ENCODE peak calls at places on chromosomes 4 and X, in six cellular contexts. One of them, this sample, is unnamed.

GRCh38 chrX:49695276-49696180 is at the start of gene PAGE1:
- DNase-seq in OCI-LY7: no peak
- DNase-seq in fibroblast of lung: no peak
- DNase-seq in PC-3: no peak
- DNase-seq in WERI-Rb-1: no peak
- DNase-seq in HCT116: no peak
- DNase-seq in this sample: no peak

GRCh38 chr4:166724369-166724768 is 509.9 kb downstream of the SPOCK3 start:
- DNase-seq in OCI-LY7: no peak
- DNase-seq in fibroblast of lung: no peak
- DNase-seq in HCT116: no peak
- DNase-seq in WERI-Rb-1: no peak
- DNase-seq in PC-3: peak
- DNase-seq in this sample: no peak

GRCh38 chr4:88147799-88148217 is 10.6 kb downstream of the ABCG2 start:
- DNase-seq in HCT116: no peak
- DNase-seq in PC-3: peak
- DNase-seq in fibroblast of lung: no peak
- DNase-seq in OCI-LY7: no peak
- DNase-seq in WERI-Rb-1: no peak
- DNase-seq in this sample: no peak

GRCh38 chr4:145954924-145955339 is 16.3 kb upstream of the ZNF827 start:
- DNase-seq in OCI-LY7: no peak
- DNase-seq in WERI-Rb-1: no peak
- DNase-seq in fibroblast of lung: peak
- DNase-seq in PC-3: peak
- DNase-seq in HCT116: peak
- DNase-seq in this sample: peak

GRCh38 chr4:60133414-60133813 is 1066.7 kb upstream of the ADGRL3 start:
- DNase-seq in OCI-LY7: no peak
- DNase-seq in HCT116: no peak
- DNase-seq in fibroblast of lung: peak
- DNase-seq in PC-3: peak
- DNase-seq in WERI-Rb-1: no peak
- DNase-seq in this sample: no peak

GRCh38 chrX:22389544-22390243 is 117.0 kb downstream of the CBLL2 start:
- DNase-seq in PC-3: peak
- DNase-seq in WERI-Rb-1: no peak
- DNase-seq in HCT116: no peak
- DNase-seq in OCI-LY7: no peak
- DNase-seq in fibroblast of lung: peak
- DNase-seq in this sample: peak

GRCh38 chrX:9873952-9874351 is 87.7 kb downstream of the SHROOM2 start:
- DNase-seq in PC-3: peak
- DNase-seq in OCI-LY7: peak
- DNase-seq in fibroblast of lung: no peak
- DNase-seq in WERI-Rb-1: peak
- DNase-seq in HCT116: peak
- DNase-seq in this sample: no peak

GRCh38 chr4:185352741-185353140 is 43.0 kb downstream of the LRP2BP start:
- DNase-seq in PC-3: no peak
- DNase-seq in WERI-Rb-1: no peak
- DNase-seq in fibroblast of lung: no peak
- DNase-seq in OCI-LY7: peak
- DNase-seq in HCT116: no peak
- DNase-seq in this sample: no peak

GRCh38 chr4:16582526-16582925 is 315.9 kb downstream of the LDB2 start:
- DNase-seq in OCI-LY7: no peak
- DNase-seq in HCT116: no peak
- DNase-seq in WERI-Rb-1: peak
- DNase-seq in fibroblast of lung: no peak
- DNase-seq in PC-3: no peak
- DNase-seq in this sample: no peak
- TF ChIP-seq CTCF in OCI-LY7: peak
- TF ChIP-seq CTCF in HCT116: peak
- TF ChIP-seq CTCF in WERI-Rb-1: peak
- TF ChIP-seq CTCF in fibroblast of lung: peak
- TF ChIP-seq CTCF in PC-3: peak
- TF ChIP-seq CTCF in this sample: no peak

DNA sequence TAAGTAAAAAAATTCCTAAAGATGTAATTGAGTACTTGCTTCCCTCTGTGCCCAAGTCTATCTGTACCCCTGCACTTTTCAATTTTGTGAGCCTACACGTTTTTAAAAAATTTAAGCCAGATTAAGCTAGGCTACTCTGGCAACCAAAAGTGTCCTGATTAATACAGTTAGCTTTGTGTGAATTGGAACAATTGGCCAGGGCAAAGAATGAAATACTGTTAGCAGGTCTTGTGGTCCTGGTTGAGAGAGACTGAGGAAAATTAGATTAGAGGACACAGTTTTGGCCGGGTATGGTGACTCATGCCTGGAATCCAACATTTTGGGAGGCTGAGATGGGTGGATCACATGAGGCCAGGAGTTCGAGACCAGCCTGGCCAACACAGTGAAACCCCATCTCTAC is 293.3 kb downstream of the RAPGEF2 start:
- DNase-seq in PC-3: no peak
- DNase-seq in HCT116: no peak
- DNase-seq in OCI-LY7: no peak
- DNase-seq in WERI-Rb-1: no peak
- DNase-seq in fibroblast of lung: no peak
- DNase-seq in this sample: no peak
- H3K4me3 ChIP-seq in PC-3: no peak
- H3K4me3 ChIP-seq in HCT116: no peak
- H3K4me3 ChIP-seq in OCI-LY7: no peak
- H3K4me3 ChIP-seq in WERI-Rb-1: no peak
- H3K4me3 ChIP-seq in fibroblast of lung: no peak
- H3K4me3 ChIP-seq in this sample: no peak

GRCh38 chr4:140250989-140251552 is 97.1 kb upstream of the MAML3 start:
- DNase-seq in OCI-LY7: no peak
- DNase-seq in PC-3: no peak
- DNase-seq in fibroblast of lung: no peak
- DNase-seq in HCT116: no peak
- DNase-seq in WERI-Rb-1: no peak
- DNase-seq in this sample: no peak

GRCh38 chr4:140249351-140249750 is 95.4 kb upstream of the MAML3 start:
- DNase-seq in OCI-LY7: peak
- DNase-seq in HCT116: no peak
- DNase-seq in WERI-Rb-1: no peak
- DNase-seq in PC-3: peak
- DNase-seq in fibroblast of lung: no peak
- DNase-seq in this sample: peak

GRCh38 chr4:140244328-140244727 is 90.3 kb upstream of the MAML3 start:
- DNase-seq in WERI-Rb-1: no peak
- DNase-seq in OCI-LY7: no peak
- DNase-seq in fibroblast of lung: no peak
- DNase-seq in HCT116: no peak
- DNase-seq in PC-3: no peak
- DNase-seq in this sample: no peak

GRCh38 chr4:140246216-140246615 is 92.2 kb upstream of the MAML3 start:
- DNase-seq in OCI-LY7: no peak
- DNase-seq in PC-3: no peak
- DNase-seq in WERI-Rb-1: no peak
- DNase-seq in HCT116: no peak
- DNase-seq in fibroblast of lung: no peak
- DNase-seq in this sample: no peak

DNA sequence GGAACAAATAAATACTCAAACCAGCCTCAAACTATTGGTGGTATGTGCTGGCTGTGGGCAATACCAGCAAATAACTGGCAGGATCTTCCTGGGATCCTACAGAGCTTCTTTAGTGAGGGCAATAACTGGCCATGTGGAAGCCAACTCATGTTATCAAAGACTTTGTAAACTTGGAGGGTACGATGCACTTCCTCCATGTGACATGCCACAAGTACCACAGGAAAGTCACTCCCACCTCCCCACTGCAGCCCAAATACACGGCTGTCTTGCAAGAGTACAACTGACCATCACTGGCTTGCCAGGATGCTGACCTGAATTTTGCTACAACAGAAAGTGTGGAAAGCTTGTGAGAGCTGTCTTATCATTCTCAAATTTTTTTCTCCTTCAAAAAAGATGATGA is 93.3 kb upstream of the MAML3 start:
- DNase-seq in HCT116: no peak
- DNase-seq in OCI-LY7: no peak
- DNase-seq in PC-3: no peak
- DNase-seq in fibroblast of lung: no peak
- DNase-seq in WERI-Rb-1: no peak
- DNase-seq in this sample: no peak
- TF ChIP-seq CTCF in HCT116: no peak
- TF ChIP-seq CTCF in OCI-LY7: no peak
- TF ChIP-seq CTCF in PC-3: no peak
- TF ChIP-seq CTCF in fibroblast of lung: no peak
- TF ChIP-seq CTCF in WERI-Rb-1: no peak
- TF ChIP-seq CTCF in this sample: no peak

GRCh38 chrX:13692771-13693231 is 3.9 kb downstream of the RAB9A start:
- DNase-seq in OCI-LY7: no peak
- DNase-seq in WERI-Rb-1: no peak
- DNase-seq in PC-3: no peak
- DNase-seq in fibroblast of lung: peak
- DNase-seq in HCT116: peak
- DNase-seq in this sample: no peak

GRCh38 chrX:13694359-13694758 is 5.4 kb downstream of the RAB9A start:
- DNase-seq in fibroblast of lung: peak
- DNase-seq in PC-3: no peak
- DNase-seq in OCI-LY7: no peak
- DNase-seq in WERI-Rb-1: no peak
- DNase-seq in HCT116: no peak
- DNase-seq in this sample: peak

GRCh38 chrX:13691845-13692334 is 3.0 kb downstream of the RAB9A start:
- DNase-seq in HCT116: no peak
- DNase-seq in OCI-LY7: peak
- DNase-seq in PC-3: no peak
- DNase-seq in WERI-Rb-1: no peak
- DNase-seq in fibroblast of lung: peak
- DNase-seq in this sample: no peak

GRCh38 chrX:13694983-13695382 is 6.1 kb downstream of the RAB9A start:
- DNase-seq in HCT116: no peak
- DNase-seq in PC-3: no peak
- DNase-seq in WERI-Rb-1: no peak
- DNase-seq in fibroblast of lung: no peak
- DNase-seq in OCI-LY7: no peak
- DNase-seq in this sample: no peak

DNA sequence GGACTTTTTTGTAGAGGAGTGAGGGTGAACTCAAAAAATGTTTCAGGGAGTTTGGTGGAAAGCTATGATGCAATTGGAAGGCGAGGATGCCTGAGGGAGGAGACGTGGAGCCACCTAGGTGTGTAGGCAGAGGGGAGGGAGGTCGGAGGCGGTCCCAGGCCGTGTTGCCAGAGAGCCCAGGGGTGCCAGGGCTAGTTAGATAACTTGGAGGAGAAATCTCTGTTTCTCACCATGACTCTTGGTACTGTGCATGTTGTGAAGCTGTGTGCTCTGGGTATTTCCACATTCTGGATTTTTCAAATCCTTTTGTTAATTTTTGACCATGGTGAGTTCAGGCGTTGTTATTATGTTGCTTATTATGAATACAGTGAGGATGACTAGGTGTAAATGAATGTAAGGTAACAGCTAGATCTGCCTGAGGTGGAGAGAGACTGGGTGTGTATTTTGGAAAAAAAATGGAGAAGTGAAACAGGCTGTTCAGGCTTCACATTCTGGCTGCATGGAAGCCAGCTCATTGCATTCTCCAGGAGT is 4.5 kb downstream of the RAB9A start:
- DNase-seq in HCT116: no peak
- DNase-seq in PC-3: no peak
- DNase-seq in OCI-LY7: no peak
- DNase-seq in WERI-Rb-1: no peak
- DNase-seq in fibroblast of lung: no peak
- DNase-seq in this sample: no peak
- H3K4me3 ChIP-seq in HCT116: peak
- H3K4me3 ChIP-seq in PC-3: no peak
- H3K4me3 ChIP-seq in OCI-LY7: no peak
- H3K4me3 ChIP-seq in WERI-Rb-1: no peak
- H3K4me3 ChIP-seq in fibroblast of lung: no peak
- H3K4me3 ChIP-seq in this sample: no peak

This sample was measured in fibroblast of the aortic adventitia.